ENCODE peak calls at places on chromosomes 6 and 20, in five cellular contexts. L, J, H, O and W are unnamed samples.

GRCh38 chr6:9896806-9897205 is 518.1 kb downstream of the TFAP2A start:
- DNase-seq in O (no peak), J (no peak), L (no peak), H (no peak), W (no peak)

GRCh38 chr20:20430066-20430465 is 62.2 kb downstream of the INSM1 start:
- DNase-seq in L (no peak), H (no peak), O (no peak), J (no peak), W (no peak)

GRCh38 chr6:105786449-105786848 is 299.7 kb upstream of the PRDM1 start:
- DNase-seq in L (no peak), O (no peak), H (no peak), J (no peak), W (no peak)

GRCh38 chr6:168062346-168063289 is 16.4 kb downstream of the FRMD1 start:
- DNase-seq in J (no peak), H (no peak), L (no peak), O (no peak), W (no peak)

GRCh38 chr20:4476903-4477302 is 244.8 kb upstream of the PRND start:
- DNase-seq in L (no peak), O (no peak), J (peak; percentile 29), H (no peak), W (no peak)

GRCh38 chr20:44251284-44251683 is 4.2 kb downstream of the GDAP1L1 start:
- DNase-seq in L (no peak), J (no peak), O (no peak), H (no peak), W (no peak)

GRCh38 chr6:43964659-43965570 is 162.3 kb downstream of the MRPL14 start:
- DNase-seq in J (no peak), O (no peak), L (no peak), H (no peak), W (no peak)

GRCh38 chr6:121726596-121726995 is 291.1 kb downstream of the GJA1 start:
- DNase-seq in L (no peak), O (no peak), J (no peak), H (peak; percentile 0), W (no peak)

GRCh38 chr6:129614464-129614863 is 95.5 kb downstream of the ARHGAP18 start:
- DNase-seq in L (no peak), O (no peak), H (no peak), J (no peak), W (no peak)

GRCh38 chr6:43939281-43940070 is 169.5 kb downstream of the VEGFA start:
- DNase-seq in O (no peak), L (no peak), H (no peak), J (no peak), W (no peak)

GRCh38 chr6:148829415-148830101 is 82.7 kb downstream of the UST start:
- DNase-seq in J (no peak), H (peak; percentile 28), L (no peak), O (no peak), W (no peak)

GRCh38 chr20:37323985-37324384 is 22.0 kb upstream of the SRC start:
- DNase-seq in J (peak; percentile 69), L (no peak), O (no peak), H (peak; percentile 92), W (peak; percentile 88)

GRCh38 chr20:37325206-37325605 is 20.7 kb upstream of the SRC start:
- DNase-seq in L (no peak), O (no peak), J (no peak), H (no peak), W (no peak)

GRCh38 chr20:37328149-37328945 is 17.6 kb upstream of the SRC start:
- DNase-seq in H (no peak), O (no peak), J (no peak), L (no peak), W (no peak)

GRCh38 chr20:37327748-37328147 is 18.2 kb upstream of the SRC start:
- DNase-seq in H (peak; percentile 80), O (no peak), J (peak; percentile 86), L (no peak), W (peak; percentile 40)

DNA sequence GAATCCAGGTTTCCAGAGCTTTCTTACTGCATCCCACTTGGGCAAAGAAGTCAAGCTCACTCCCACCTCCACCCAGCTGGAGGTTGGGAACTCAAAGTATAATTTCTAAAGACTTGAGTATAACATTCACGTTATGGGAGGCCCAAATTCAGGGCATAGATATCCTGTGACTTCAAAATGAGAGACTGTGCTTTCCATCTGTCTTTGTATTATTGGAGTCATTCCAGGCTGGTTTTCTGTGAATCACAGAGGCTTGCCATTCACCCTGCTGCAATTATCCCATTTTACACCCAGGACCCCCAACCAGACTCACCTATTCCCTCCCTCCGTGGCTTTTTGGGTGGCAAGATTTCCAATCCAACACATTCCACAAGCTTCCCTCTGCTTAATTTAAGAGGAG is 19.3 kb upstream of the SRC start:
- DNase-seq in O (no peak), J (no peak), L (no peak), H (no peak), W (no peak)
- TF ChIP-seq CTCF in O (no peak), J (no peak), L (no peak), H (no peak), W (no peak)

DNA sequence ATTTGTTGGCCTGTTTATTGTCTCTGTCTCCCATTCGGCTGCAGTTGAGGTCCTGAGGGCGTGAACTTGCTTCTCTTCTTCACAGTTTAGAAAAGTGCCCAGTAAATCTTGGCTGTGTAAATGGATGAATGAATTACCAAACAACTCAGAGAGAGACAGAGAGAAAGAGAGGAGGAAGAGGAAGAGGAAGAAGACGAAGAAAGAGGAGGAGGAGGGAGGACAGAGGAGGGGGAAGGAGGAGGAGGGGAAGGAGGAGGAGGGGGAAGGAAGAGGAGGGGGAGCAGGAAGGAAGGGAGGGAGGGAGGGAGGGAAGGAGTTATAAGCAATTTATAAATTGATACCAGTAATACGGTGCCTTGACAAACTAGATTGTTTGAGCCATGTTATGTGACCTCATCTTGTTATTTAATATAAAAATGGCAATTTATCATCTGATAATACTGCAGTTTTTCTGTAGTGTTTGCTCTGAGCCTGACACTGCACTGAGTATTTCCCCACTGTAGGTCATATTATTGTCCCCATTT is 18.7 kb downstream of the HCK start:
- DNase-seq in H (no peak), J (no peak), O (no peak), L (no peak), W (no peak)
- H3K36me3 ChIP-seq in H (no peaks in the 10 kb centered on the region), J (no peaks in the 10 kb centered on the region), O (no peaks in the 10 kb centered on the region), L (no peaks in the 10 kb centered on the region), W (no peaks in the 10 kb centered on the region)

GRCh38 chr6:142927904-142928303 is 17.1 kb downstream of the HIVEP2 start:
- DNase-seq in H (peak; percentile 12), O (peak; percentile 29), J (peak; percentile 33), L (no peak), W (no peak)

GRCh38 chr6:142925575-142926110 is 19.3 kb downstream of the HIVEP2 start:
- DNase-seq in H (peak; percentile 89), O (no peak), L (no peak), J (peak; percentile 93), W (no peak)

GRCh38 chr6:142926177-142926493 is 18.8 kb downstream of the HIVEP2 start:
- DNase-seq in O (no peak), J (peak; percentile 36), L (no peak), H (no peak), W (no peak)

GRCh38 chr6:142927274-142927586 is 17.7 kb downstream of the HIVEP2 start:
- DNase-seq in H (no peak), O (no peak), L (no peak), J (no peak), W (no peak)

DNA sequence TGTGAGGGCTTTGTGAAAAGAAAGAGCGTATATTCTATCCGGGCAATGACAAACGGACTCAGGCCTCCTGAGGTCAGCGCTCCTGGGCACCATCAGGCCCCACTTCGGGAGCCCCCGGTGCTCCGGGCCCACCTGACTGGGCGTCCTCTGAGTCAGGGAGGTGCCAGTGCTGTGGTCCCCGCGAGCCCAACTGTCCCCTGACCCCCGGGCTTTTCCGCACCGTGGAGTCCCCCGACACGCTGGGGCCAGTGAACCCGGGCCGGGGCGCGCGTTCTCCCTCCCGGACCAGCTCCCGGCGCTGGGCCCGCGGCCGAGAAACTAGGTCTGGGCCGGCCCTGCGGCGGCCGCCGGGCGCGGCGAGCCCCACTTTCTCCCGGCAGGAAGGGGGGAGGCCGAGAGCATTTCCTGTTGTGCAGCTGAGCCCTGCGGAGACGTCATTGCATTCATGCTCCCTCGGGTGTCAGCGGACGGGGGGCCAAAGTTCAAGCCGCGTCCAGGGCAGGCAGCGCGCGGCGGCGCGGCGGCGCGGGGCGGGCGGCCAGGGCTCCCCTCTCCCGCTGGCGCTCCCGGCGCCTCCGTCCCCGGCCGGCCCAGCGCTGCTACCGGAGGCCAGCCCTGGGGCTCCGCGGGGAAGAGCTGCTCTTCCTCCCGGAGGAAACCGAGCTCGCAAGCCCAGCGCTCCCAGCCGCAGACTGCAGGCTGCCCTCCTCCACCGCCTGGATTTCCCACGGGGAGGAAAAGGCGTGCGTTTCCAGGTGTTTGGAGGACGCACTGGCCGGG is 18.3 kb downstream of the HIVEP2 start:
- DNase-seq in O (peak; percentile 78), J (peak; percentile 94), H (peak; percentile 90), L (no peak), W (no peak)
- H3K27me3 ChIP-seq in O (no peaks in the 10 kb centered on the region), J (no peaks in the 10 kb centered on the region), H (no peaks in the 10 kb centered on the region), L (no peaks in the 10 kb centered on the region), W (no peaks in the 10 kb centered on the region)

GRCh38 chr6:11912420-11912819 is 99.7 kb upstream of the HIVEP1 start:
- DNase-seq in O (no peak), J (no peak), H (no peak), L (no peak), W (no peak)
- TF ChIP-seq CTCF in O (no peak), J (no peak), H (no peak), L (peak; percentile 13), W (no peak)

GRCh38 chr6:139584599-139584998 is 210.2 kb upstream of the CITED2 start:
- DNase-seq in H (no peak), O (no peak), J (no peak), L (no peak), W (no peak)

GRCh38 chr6:139581485-139581865 is 207.0 kb upstream of the CITED2 start:
- DNase-seq in L (no peak), J (no peak), H (no peak), O (no peak), W (no peak)

GRCh38 chr6:139580592-139581484 is 206.4 kb upstream of the CITED2 start:
- DNase-seq in O (no peak), H (no peak), L (no peak), J (no peak), W (no peak)

GRCh38 chr6:139582956-139583355 is 208.5 kb upstream of the CITED2 start:
- DNase-seq in O (no peak), H (peak; percentile 48), L (no peak), J (no peak), W (no peak)

DNA sequence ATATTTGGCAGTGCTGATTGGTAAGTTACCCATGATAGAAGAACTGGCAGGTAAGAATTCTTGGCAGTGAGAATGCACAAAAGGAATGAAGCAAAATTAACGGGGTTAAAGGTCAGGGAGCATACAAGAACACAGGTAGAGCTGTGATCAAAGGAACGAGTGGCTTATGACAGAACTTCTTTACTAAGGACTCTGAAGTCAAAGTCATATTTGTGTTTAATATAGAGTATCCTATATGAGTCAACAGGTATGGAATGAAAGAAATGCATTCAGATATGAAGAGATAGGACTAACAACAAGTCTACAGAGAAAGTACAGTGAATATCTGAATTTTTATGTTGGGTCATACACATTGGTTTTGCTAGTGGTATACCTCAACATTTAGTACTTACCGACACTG is 209.0 kb upstream of the CITED2 start:
- DNase-seq in H (peak; percentile 51), L (no peak), O (no peak), J (no peak), W (no peak)
- H3K36me3 ChIP-seq in H (no peaks in the 10 kb centered on the region), L (no peaks in the 10 kb centered on the region), O (no peaks in the 10 kb centered on the region), J (no peaks in the 10 kb centered on the region), W (no peaks in the 10 kb centered on the region)

DNA sequence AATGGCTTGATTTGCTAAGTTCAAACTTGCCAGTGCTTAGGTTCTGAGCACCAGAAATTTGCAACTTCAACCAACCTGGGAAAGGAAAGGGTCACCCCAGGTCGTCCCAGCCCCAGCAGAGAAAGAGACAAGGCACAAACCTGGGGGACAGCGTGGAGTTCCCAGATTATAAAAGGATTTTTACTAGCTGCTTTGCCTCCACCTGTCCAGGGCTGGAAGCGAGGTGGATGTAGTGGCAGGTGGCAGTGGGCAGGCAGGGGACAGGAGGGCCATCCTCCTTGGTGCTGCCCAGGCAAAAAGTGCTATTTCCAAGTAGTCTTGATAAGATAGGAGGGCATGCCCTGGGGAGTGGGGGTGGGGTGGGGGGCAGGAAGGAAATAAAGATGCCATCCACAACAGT is 4.9 kb downstream of the PAX1 start:
- DNase-seq in L (no peak), O (no peak), H (no peak), J (no peak), W (no peak)
- H3K27me3 ChIP-seq in L (peaks cover 80% of the 10 kb centered on the region), O (no peaks in the 10 kb centered on the region), H (peaks cover 56% of the 10 kb centered on the region), J (peaks cover 27% of the 10 kb centered on the region), W (peaks cover 4% of the 10 kb centered on the region)